ENCODE peak calls at places on chromosomes 12 and 14, in four cellular contexts. G is WTC11, H is A549, F is K562. Z is an unnamed sample.
A peak's percentile ranks its signal among the peaks of the same experiment; 100 is the strongest.

GRCh38 chr12:50195832-50196231 is 28.7 kb upstream of the CERS5 start:
- DNase-seq in G (no peak), H (no peak), F (no peak), Z (no peak)

GRCh38 chr12:48003226-48004038 is 844 bp downstream of the COL2A1 start:
- DNase-seq in G (peak; percentile 45), H (peak; percentile 20), F (no peak), Z (no peak)

GRCh38 chr12:54370218-54370730 is 6.0 kb upstream of the GPR84 start:
- DNase-seq in G (peak; percentile 89), H (peak; percentile 90), F (peak; percentile 83), Z (no peak)

GRCh38 chr12:45789025-45789424 is 59.5 kb downstream of the ARID2 start:
- DNase-seq in G (no peak), H (peak; percentile 29), F (no peak), Z (no peak)

GRCh38 chr14:72680853-72681640 is 212.9 kb downstream of the DPF3 start:
- DNase-seq in G (no peak), H (no peak), F (no peak), Z (no peak)

GRCh38 chr12:47825239-47825639 is 5.5 kb upstream of the HDAC7 start:
- DNase-seq in G (no peak), H (peak; percentile 56), F (no peak), Z (no peak)

GRCh38 chr12:91877022-91877421 is 268.6 kb downstream of the BTG1 start:
- DNase-seq in G (no peak), H (no peak), F (no peak), Z (no peak)

GRCh38 chr12:122124370-122124769 is 45.8 kb downstream of the MLXIP start:
- DNase-seq in G (no peak), H (no peak), F (no peak), Z (no peak)

GRCh38 chr12:110816761-110817160 is 30.0 kb upstream of the CCDC63 start:
- DNase-seq in G (no peak), H (no peak), F (no peak), Z (no peak)

GRCh38 chr12:110811972-110812371 is 34.8 kb upstream of the CCDC63 start:
- DNase-seq in G (no peak), H (no peak), F (no peak), Z (no peak)

GRCh38 chr12:110813756-110814155 is 33.0 kb upstream of the CCDC63 start:
- DNase-seq in G (no peak), H (no peak), F (no peak), Z (no peak)

GRCh38 chr12:110816248-110816647 is 30.5 kb upstream of the CCDC63 start:
- DNase-seq in G (no peak), H (no peak), F (no peak), Z (no peak)

GRCh38 chr12:110813298-110813697 is 33.5 kb upstream of the CCDC63 start:
- DNase-seq in G (no peak), H (no peak), F (no peak), Z (no peak)
- TF ChIP-seq HMGXB4 in G (no peak), H (no peak), F (no peak), Z (no peak)

GRCh38 chr12:68180792-68181744 is 21.5 kb upstream of the IFNG start:
- DNase-seq in G (no peak), H (no peak), F (no peak), Z (no peak)
- TF ChIP-seq HMGXB4 in G (no peak), H (no peak), F (no peak), Z (no peak)

GRCh38 chr12:103128862-103129501 is 171.5 kb downstream of the ASCL1 start:
- DNase-seq in G (no peak), H (no peak), F (no peak), Z (peak; percentile 15)
- TF ChIP-seq HMGXB4 in G (no peak), H (no peak), F (no peak), Z (no peak)

GRCh38 chr14:67736771-67737170 is 35.1 kb downstream of the RDH12 start:
- DNase-seq in G (no peak), H (no peak), F (no peak), Z (no peak)
- TF ChIP-seq HMGXB4 in G (no peak), H (no peak), F (no peak), Z (no peak)

DNA sequence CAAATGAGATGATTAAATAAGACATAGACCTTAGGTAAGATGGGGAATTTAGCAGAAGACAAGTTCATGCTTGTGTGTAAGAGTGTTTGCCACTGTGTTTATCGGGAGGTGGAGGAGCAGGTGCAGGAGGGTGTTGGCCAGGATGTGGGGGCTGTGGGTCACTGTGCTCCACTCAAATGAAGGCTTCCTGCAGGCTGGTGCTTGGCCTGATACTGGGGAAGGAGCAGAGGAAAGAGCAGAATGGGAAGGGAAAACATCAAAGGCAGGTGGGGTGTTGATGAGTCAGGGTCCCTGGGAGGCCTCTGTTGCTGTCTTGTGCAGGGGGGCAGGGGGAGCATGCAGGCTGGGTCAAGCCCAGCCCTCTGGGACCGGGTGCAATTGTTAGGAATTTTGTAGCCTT is 126.5 kb downstream of the TSPAN9 start:
- DNase-seq in G (no peak), H (no peak), F (no peak), Z (no peak)
- TF ChIP-seq HMGXB4 in G (no peak), H (no peak), F (no peak), Z (no peak)

DNA sequence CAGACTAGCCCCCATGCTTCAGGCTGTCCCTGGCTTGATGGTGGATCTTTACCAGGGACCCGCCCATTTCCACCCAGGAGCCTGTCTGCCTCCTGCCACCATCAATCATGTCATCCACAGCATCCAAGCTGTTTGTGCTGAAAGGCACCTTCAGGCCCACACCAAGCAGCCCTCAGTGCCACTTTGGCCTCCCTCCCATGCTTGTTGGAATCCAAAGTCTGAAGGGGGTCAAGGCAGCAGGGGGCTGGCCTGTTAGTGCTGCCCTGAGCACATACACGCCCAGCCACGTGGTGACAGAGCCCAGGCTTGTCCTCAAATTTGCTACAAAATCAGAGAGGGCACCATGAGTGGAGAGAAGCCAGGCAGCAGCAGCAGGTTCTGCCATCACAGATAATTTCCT is 1146.8 kb downstream of the FSCB start:
- DNase-seq in G (no peak), H (no peak), F (no peak), Z (no peak)
- TF ChIP-seq HMGXB4 in G (no peak), H (no peak), F (no peak), Z (no peak)

GRCh38 chr14:66383271-66383670 is 102.9 kb upstream of the CCDC196 start:
- DNase-seq in G (no peak), H (no peak), F (no peak), Z (no peak)
- TF ChIP-seq HMGXB4 in G (no peak), H (no peak), F (no peak), Z (no peak)

GRCh38 chr14:76499399-76499798 is 123.5 kb downstream of the ESRRB start:
- DNase-seq in G (no peak), H (no peak), F (no peak), Z (no peak)
- TF ChIP-seq HMGXB4 in G (no peak), H (no peak), F (no peak), Z (no peak)

GRCh38 chr12:40016960-40017359 is 88.9 kb downstream of the SLC2A13 start:
- DNase-seq in G (no peak), H (peak; percentile 74), F (peak; percentile 16), Z (no peak)
- TF ChIP-seq HMGXB4 in G (no peak), H (no peak), F (no peak), Z (no peak)

GRCh38 chr14:101198398-101199027 is 295.0 kb upstream of the RTL1 start:
- DNase-seq in G (no peak), H (no peak), F (no peak), Z (no peak)

GRCh38 chr14:101201535-101202125 is 298.1 kb upstream of the RTL1 start:
- DNase-seq in G (no peak), H (no peak), F (no peak), Z (no peak)

GRCh38 chr14:101199028-101199770 is 295.7 kb upstream of the RTL1 start:
- DNase-seq in G (no peak), H (no peak), F (no peak), Z (no peak)

GRCh38 chr14:101200650-101201516 is 297.4 kb upstream of the RTL1 start:
- DNase-seq in G (no peak), H (no peak), F (no peak), Z (no peak)

DNA sequence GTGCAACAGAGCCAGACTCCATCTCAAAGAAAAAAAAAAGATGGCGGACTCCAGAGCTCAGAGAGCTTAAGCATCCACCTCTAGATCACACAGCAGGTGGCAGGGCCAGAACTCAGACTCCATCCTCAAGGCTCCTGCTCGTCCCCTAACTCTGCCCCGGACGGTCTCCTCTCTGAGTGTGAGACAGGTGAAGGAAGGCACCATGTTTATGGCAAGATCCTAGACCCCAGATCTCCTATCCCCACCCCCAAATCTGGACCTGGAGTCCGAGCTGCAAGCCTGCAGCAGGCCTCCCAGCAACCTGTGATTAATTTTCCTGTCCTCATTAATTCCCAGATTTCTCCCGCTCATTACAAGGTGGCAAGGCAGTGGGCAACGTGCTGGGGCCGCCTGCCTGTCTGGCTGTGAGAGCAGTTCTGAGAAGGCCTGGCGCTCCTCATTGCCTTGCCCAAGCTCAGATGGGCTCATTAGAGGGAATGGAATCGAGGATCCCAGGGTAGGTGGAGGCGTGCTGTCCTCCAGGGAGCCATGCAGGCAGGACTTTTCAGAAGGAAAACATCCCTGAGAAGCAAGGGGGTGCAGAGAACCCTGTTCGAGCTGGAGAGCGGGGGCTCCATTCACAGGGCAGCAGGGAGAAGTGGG is 296.6 kb upstream of the RTL1 start:
- DNase-seq in G (no peak), H (no peak), F (no peak), Z (no peak)
- TF ChIP-seq HMGXB4 in G (no peak), H (no peak), F (no peak), Z (no peak)

Z was measured in HepG2.